ENCODE peak calls at places on chromosomes 13 and 19, in five cellular contexts. T, M, P, Z and N are unnamed samples. For H3K9me3, the result is how much of the 10 kb centered on the place peaks cover.

GRCh38 chr19:51490676-51491075 is 10.9 kb downstream of the SIGLEC12 start:
- DNase-seq in P (no peak), Z (no peak), T (no peak), M (no peak), N (no peak)

GRCh38 chr19:47891923-47892666 is 6.0 kb upstream of the SULT2A1 start:
- DNase-seq in Z (peak), P (peak), T (no peak), M (peak), N (no peak)

GRCh38 chr13:37701972-37702371 is 103.4 kb upstream of the POSTN start:
- DNase-seq in T (no peak), Z (peak), P (no peak), M (no peak), N (no peak)

GRCh38 chr13:107644136-107644535 is 571.2 kb downstream of the LIG4 start:
- DNase-seq in T (no peak), P (no peak), Z (no peak), M (no peak), N (no peak)

GRCh38 chr13:50576156-50576555 is 267.3 kb downstream of the DLEU7 start:
- DNase-seq in M (peak), P (no peak), T (peak), Z (no peak), N (peak)

GRCh38 chr13:90867336-90867683 is 480.2 kb upstream of the MIR17HG start:
- DNase-seq in P (peak), Z (peak), M (peak), T (peak), N (peak)

GRCh38 chr13:43664700-43665191 is 122.0 kb downstream of the ENOX1 start:
- DNase-seq in P (peak), Z (peak), M (peak), T (no peak), N (no peak)

GRCh38 chr13:74026753-74027152 is 107.5 kb downstream of the KLF12 start:
- DNase-seq in M (peak), Z (peak), P (no peak), T (no peak), N (no peak)

GRCh38 chr13:72500851-72501250 is 226.6 kb downstream of the MZT1 start:
- DNase-seq in T (no peak), Z (no peak), M (no peak), P (no peak), N (no peak)

GRCh38 chr19:7265963-7266362 is 28.3 kb downstream of the INSR start:
- DNase-seq in M (peak), Z (no peak), P (no peak), T (peak), N (peak)

GRCh38 chr19:2081873-2082810 is 14.0 kb downstream of the MOB3A start:
- DNase-seq in Z (no peak), T (peak), M (peak), P (no peak), N (no peak)

GRCh38 chr19:35977446-35978222 is 17.4 kb upstream of the SDHAF1 start:
- DNase-seq in P (peak), M (no peak), Z (no peak), T (no peak), N (no peak)

GRCh38 chr13:47945738-47946137 is 55.3 kb downstream of the SUCLA2 start:
- DNase-seq in T (no peak), Z (peak), P (no peak), M (no peak), N (no peak)

GRCh38 chr13:46575321-46575721 is 22.4 kb downstream of the LRCH1 start:
- DNase-seq in Z (peak), M (no peak), P (no peak), T (no peak), N (no peak)

GRCh38 chr13:91045351-91046034 is 302.0 kb upstream of the MIR17HG start:
- DNase-seq in Z (peak), P (peak), M (no peak), T (no peak), N (no peak)

GRCh38 chr13:78478183-78478582 is 125.2 kb downstream of the POU4F1 start:
- DNase-seq in M (no peak), Z (no peak), P (peak), T (no peak), N (no peak)

GRCh38 chr13:36712290-36712689 is 38.5 kb downstream of the SERTM1 start:
- DNase-seq in T (no peak), Z (no peak), M (no peak), P (no peak), N (no peak)

GRCh38 chr13:84430441-84430840 is 548.2 kb upstream of the SLITRK1 start:
- DNase-seq in M (no peak), Z (no peak), T (no peak), P (no peak), N (no peak)

GRCh38 chr13:20127563-20128458 is 33.0 kb downstream of the GJA3 start:
- DNase-seq in M (peak), T (peak), Z (peak), P (peak), N (peak)

GRCh38 chr13:104382941-104383340 is 1316.7 kb upstream of the SLC10A2 start:
- DNase-seq in P (no peak), Z (no peak), M (no peak), T (no peak), N (no peak)

GRCh38 chr13:113616991-113617749 is 32.6 kb downstream of the TFDP1 start:
- DNase-seq in Z (peak), T (no peak), M (peak), P (peak), N (no peak)

GRCh38 chr13:87080100-87080779 is 590.9 kb upstream of the SLITRK5 start:
- DNase-seq in M (no peak), P (no peak), T (no peak), Z (no peak), N (no peak)

GRCh38 chr19:12720851-12721655 is 2.7 kb downstream of the TNPO2 start:
- DNase-seq in T (peak), P (peak), Z (peak), M (no peak), N (peak)

GRCh38 chr19:39264306-39265290 is 3.6 kb upstream of the IFNL2 start:
- DNase-seq in T (no peak), M (no peak), P (peak), Z (peak), N (no peak)

GRCh38 chr19:7130043-7130442 is 60.5 kb downstream of the ZNF557 start:
- DNase-seq in T (no peak), P (no peak), Z (no peak), M (no peak), N (no peak)

GRCh38 chr19:38667552-38668205 is 20.2 kb downstream of the ACTN4 start:
- DNase-seq in Z (peak), P (no peak), M (no peak), T (peak), N (no peak)

GRCh38 chr13:98877936-98878335 is 99.9 kb downstream of the DOCK9 start:
- DNase-seq in M (no peak), Z (no peak), T (no peak), P (no peak), N (no peak)

GRCh38 chr13:42474954-42475353 is 99.0 kb upstream of the TNFSF11 start:
- DNase-seq in P (no peak), M (no peak), T (no peak), Z (no peak), N (no peak)

GRCh38 chr13:101406787-101407186 is 9.5 kb downstream of the NALCN start:
- DNase-seq in T (no peak), M (no peak), Z (no peak), P (no peak), N (no peak)

GRCh38 chr19:18852634-18853033 is 20.9 kb downstream of the UPF1 start:
- DNase-seq in T (no peak), M (no peak), Z (no peak), P (no peak), N (peak)

GRCh38 chr19:15448778-15449619 is 757 bp downstream of the WIZ start:
- DNase-seq in P (peak), T (peak), Z (peak), M (no peak), N (peak)

GRCh38 chr13:58085819-58086218 is 454.3 kb downstream of the PCDH17 start:
- DNase-seq in T (no peak), M (no peak), P (no peak), Z (no peak), N (no peak)

GRCh38 chr13:39656325-39656677 is 839 bp downstream of the COG6 start:
- DNase-seq in T (no peak), M (no peak), Z (no peak), P (peak), N (no peak)

GRCh38 chr13:101121608-101122007 is 294.7 kb downstream of the NALCN start:
- DNase-seq in M (no peak), T (no peak), Z (no peak), P (peak), N (no peak)

GRCh38 chr13:112767506-112768471 is 78.0 kb downstream of the ATP11A start:
- DNase-seq in T (no peak), Z (no peak), P (no peak), M (no peak), N (peak)

GRCh38 chr19:49224856-49225255 is 67.3 kb downstream of the TRPM4 start:
- DNase-seq in M (peak), P (peak), T (no peak), Z (peak), N (no peak)

GRCh38 chr19:41226053-41226873 is 7.2 kb downstream of the AXL start:
- DNase-seq in P (peak), Z (peak), T (peak), M (peak), N (peak)

GRCh38 chr19:47186337-47187022 is 44.5 kb downstream of the BBC3 start:
- DNase-seq in Z (no peak), T (no peak), P (no peak), M (no peak), N (no peak)

DNA sequence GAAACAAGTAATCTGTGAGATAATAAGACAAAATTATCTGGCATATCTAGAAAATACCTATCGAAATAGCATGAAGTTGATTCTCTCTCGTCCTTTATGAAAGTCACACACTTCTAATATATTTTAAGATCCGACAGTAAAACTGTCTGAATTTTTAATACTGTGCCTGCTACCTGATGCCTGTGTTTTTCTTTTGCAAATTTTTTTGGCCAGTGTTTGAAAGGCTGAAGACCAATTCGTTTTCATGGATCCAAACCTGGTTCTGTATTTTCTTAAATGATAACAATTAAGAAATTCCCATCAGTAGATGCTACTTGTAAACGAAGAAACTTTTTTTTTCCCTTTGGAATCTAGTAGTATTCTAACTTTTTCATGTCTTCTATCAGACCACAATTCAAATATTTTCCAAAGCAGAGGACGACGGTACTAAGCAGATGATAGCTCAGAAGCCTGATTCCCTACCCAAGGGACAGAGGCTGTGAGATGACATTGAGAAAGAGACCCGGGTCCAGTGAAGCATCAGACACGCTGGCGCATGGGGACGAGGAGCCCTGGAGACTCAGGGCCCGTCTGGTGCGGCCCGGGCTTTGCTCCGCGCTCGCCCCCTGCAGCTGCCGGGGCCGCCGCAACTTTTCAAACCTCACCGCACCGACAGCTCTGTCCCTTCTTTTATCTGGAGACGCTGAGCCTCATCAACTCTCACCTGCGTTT is 49.5 kb upstream of the PABPC3 start:
- DNase-seq in M (no peak), P (peak), Z (peak), T (no peak), N (no peak)
- H3K9me3 ChIP-seq in M (under half), P (under half), Z (under half), T (under half), N (under half)

GRCh38 chr13:110407021-110407420 is 99.9 kb downstream of the COL4A2 start:
- DNase-seq in Z (no peak), P (no peak), M (no peak), T (no peak), N (no peak)

GRCh38 chr13:110410000-110410399 is 102.9 kb downstream of the COL4A2 start:
- DNase-seq in Z (no peak), P (no peak), T (no peak), M (no peak), N (no peak)

GRCh38 chr13:110409581-110409992 is 102.5 kb downstream of the COL4A2 start:
- DNase-seq in M (no peak), Z (no peak), T (no peak), P (no peak), N (peak)

GRCh38 chr13:110407531-110407930 is 100.4 kb downstream of the COL4A2 start:
- DNase-seq in T (no peak), M (no peak), Z (no peak), P (no peak), N (peak)

GRCh38 chr13:110408286-110408685 is 101.2 kb downstream of the COL4A2 start:
- DNase-seq in M (no peak), P (no peak), T (no peak), Z (no peak), N (peak)
- H3K27ac ChIP-seq in M (peak), P (no peak), T (peak), Z (no peak), N (peak)

GRCh38 chr19:52962394-52963228 is at the start of gene ZNF816:
- DNase-seq in Z (peak), T (peak), M (peak), P (peak), N (peak)

GRCh38 chr19:52959613-52960295 is 2.9 kb downstream of the ZNF816 start:
- DNase-seq in P (no peak), M (no peak), T (no peak), Z (no peak), N (no peak)

GRCh38 chr19:52956917-52957316 is 5.8 kb downstream of the ZNF816 start:
- DNase-seq in M (no peak), T (no peak), P (no peak), Z (no peak), N (no peak)

GRCh38 chr19:52961981-52962380 is 700 bp downstream of the ZNF816 start:
- DNase-seq in M (no peak), T (no peak), Z (no peak), P (peak), N (no peak)

DNA sequence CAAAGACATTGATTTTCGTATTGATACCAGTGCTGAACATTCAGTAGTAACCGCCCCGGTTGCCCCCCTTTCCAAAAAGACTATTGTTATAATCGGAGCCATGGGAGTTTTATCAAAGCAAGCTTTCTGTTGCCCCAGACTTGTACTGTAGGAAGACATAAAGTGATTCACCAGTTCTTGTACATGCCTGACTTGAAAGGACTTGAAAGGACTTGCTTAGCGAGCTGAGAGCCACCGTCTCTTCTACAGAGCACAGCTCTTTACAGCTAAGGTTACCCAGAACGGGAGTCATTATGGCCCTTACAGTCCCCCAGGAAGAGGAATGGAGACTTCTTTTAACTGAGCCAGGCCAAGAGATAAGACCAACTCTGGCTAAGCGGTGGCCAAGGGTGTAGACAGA is 5.1 kb downstream of the ZNF816 start:
- DNase-seq in M (no peak), Z (no peak), T (no peak), P (no peak), N (no peak)
- H3K9me3 ChIP-seq in M (half or more), Z (under half), T (under half), P (under half), N (under half)

GRCh38 chr13:27549406-27549981 is 70.8 kb downstream of the LNX2 start:
- DNase-seq in P (no peak), Z (peak), M (peak), T (no peak), N (no peak)
- H3K27ac ChIP-seq in P (no peak), Z (peak), M (peak), T (no peak), N (no peak)

DNA sequence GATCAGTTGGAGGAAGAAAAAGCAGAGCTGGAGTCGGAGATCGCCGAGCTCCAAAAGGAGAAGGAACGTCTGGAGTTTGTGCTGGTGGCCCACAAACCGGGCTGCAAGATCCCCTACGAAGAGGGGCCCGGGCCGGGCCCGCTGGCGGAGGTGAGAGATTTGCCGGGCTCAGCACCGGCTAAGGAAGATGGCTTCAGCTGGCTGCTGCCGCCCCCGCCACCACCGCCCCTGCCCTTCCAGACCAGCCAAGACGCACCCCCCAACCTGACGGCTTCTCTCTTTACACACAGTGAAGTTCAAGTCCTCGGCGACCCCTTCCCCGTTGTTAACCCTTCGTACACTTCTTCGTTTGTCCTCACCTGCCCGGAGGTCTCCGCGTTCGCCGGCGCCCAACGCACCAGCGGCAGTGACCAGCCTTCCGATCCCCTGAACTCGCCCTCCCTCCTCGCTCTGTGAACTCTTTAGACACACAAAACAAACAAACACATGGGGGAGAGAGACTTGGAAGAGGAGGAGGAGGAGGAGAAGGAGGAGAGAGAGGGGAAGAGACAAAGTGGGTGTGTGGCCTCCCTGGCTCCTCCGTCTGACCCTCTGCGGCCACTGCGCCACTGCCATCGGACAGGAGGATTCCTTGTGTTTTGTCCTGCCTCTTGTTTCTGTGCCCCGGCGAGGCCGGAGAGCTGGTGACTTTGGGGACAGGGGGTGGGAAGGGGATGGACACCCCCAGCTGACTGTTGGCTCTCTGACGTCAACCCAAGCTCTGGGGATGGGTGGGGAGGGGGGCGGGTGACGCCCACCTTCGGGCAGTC is 5.0 kb downstream of the FOSB start:
- DNase-seq in Z (peak), T (no peak), P (peak), M (no peak), N (no peak)
- H3K9me3 ChIP-seq in Z (under half), T (under half), P (under half), M (under half), N (under half)

GRCh38 chr13:29571876-29572570 is 23.5 kb downstream of the SLC7A1 start:
- DNase-seq in M (no peak), P (no peak), T (no peak), Z (no peak), N (no peak)
- H3K27ac ChIP-seq in M (no peak), P (no peak), T (no peak), Z (no peak), N (no peak)

DNA sequence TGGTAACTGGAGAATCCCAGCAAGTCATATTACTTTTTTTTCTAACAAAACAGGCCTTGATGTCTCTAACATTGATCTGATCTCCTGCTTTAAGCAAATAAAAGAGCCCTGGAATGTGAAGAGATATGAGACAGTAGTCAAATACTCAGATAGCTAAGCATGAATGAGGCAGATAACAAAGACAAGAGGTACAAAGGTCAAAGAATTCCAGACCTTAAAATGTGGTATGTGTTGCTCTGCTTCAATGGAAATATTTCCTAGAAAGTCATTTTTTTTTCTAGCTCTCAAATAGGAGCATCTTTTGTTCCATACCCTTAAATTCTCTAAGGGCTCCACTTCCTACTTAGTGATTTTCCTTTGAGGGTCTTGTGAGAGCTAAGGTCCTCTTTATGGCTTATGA is 54.6 kb downstream of the ZNF254 start:
- DNase-seq in P (no peak), Z (no peak), T (no peak), M (no peak), N (no peak)
- H3K9me3 ChIP-seq in P (under half), Z (half or more), T (under half), M (under half), N (under half)

GRCh38 chr19:32658075-32658474 is 16.9 kb downstream of the ANKRD27 start:
- DNase-seq in T (no peak), P (no peak), M (no peak), Z (no peak), N (no peak)

GRCh38 chr19:32666084-32666483 is 8.9 kb downstream of the ANKRD27 start:
- DNase-seq in Z (no peak), P (no peak), T (no peak), M (no peak), N (no peak)

GRCh38 chr19:32662186-32662585 is 12.8 kb downstream of the ANKRD27 start:
- DNase-seq in T (peak), Z (no peak), M (no peak), P (no peak), N (no peak)

GRCh38 chr19:32658527-32658926 is 16.5 kb downstream of the ANKRD27 start:
- DNase-seq in P (no peak), M (no peak), Z (no peak), T (peak), N (no peak)

GRCh38 chr19:32661318-32661717 is 13.7 kb downstream of the ANKRD27 start:
- DNase-seq in T (peak), P (no peak), Z (no peak), M (no peak), N (no peak)
- H3K27ac ChIP-seq in T (no peak), P (no peak), Z (no peak), M (no peak), N (no peak)

DNA sequence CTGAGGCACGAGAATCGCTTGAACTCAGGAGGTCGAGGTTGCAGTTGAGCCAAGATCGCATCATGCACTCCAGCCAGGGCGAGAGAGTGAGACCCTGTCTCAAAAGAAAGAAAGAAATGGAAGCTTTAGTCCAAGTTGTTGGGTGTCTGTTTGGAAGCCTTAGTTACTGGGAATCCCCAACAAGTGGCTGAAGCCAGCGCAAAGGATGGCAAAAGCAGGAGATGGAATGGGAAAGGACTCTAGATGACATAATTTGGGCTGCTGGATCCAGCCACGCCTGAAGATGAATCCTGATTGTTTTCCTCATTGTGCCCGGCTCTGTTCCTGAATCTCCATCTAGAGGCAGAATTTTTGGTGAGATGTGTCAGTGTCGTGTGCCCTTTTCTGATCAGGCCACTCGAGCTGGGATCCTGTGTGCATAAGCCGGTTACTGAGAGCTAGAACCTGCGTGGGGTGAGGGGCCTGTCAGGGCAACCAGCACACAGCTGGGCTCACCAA is 18.1 kb downstream of the CEBPA start:
- DNase-seq in M (no peak), P (no peak), T (no peak), Z (no peak), N (no peak)
- H3K9me3 ChIP-seq in M (under half), P (under half), T (under half), Z (under half), N (under half)